ENCODE peak calls at places on chromosomes 1 and 21, in four cellular contexts. X is K562, F is SK-N-SH, I is HepG2. S is an unnamed sample.
A peak's percentile ranks its signal among the peaks of the same experiment; 100 is the strongest.

GRCh38 chr1:25055961-25056360 is 125.9 kb upstream of the RUNX3 start:
- DNase-seq in X (no peak), F (no peak), I (no peak), S (no peak)

GRCh38 chr1:19762175-19762779 is 37.4 kb downstream of the TMCO4 start:
- DNase-seq in X (peak; percentile 50), F (peak; percentile 75), I (peak; percentile 6), S (no peak)

GRCh38 chr1:111127923-111128643 is 11.8 kb downstream of the DRAM2 start:
- DNase-seq in X (no peak), F (no peak), I (no peak), S (no peak)

GRCh38 chr1:47440052-47440848 is 2.4 kb downstream of the FOXD2 start:
- DNase-seq in X (no peak), F (peak; percentile 23), I (no peak), S (no peak)

GRCh38 chr21:36203603-36203889 is 46.9 kb downstream of the DOP1B start:
- DNase-seq in X (peak; percentile 24), F (peak; percentile 28), I (peak; percentile 34), S (peak; percentile 59)

GRCh38 chr1:184972281-184973055 is 1.8 kb downstream of the NIBAN1 start:
- DNase-seq in X (peak; percentile 15), F (no peak), I (no peak), S (no peak)

GRCh38 chr21:27040738-27041137 is 73.8 kb upstream of the ADAMTS5 start:
- DNase-seq in X (no peak), F (no peak), I (no peak), S (no peak)

GRCh38 chr1:59511476-59512465 is 214.9 kb downstream of the FGGY start:
- DNase-seq in X (no peak), F (no peak), I (peak; percentile 82), S (no peak)

GRCh38 chr1:154466136-154466665 is 35.8 kb upstream of the TDRD10 start:
- DNase-seq in X (no peak), F (no peak), I (no peak), S (no peak)

GRCh38 chr1:12435639-12436344 is 182.2 kb downstream of the DHRS3 start:
- DNase-seq in X (no peak), F (no peak), I (no peak), S (no peak)

GRCh38 chr1:106225406-106225805 is 831.1 kb upstream of the PRMT6 start:
- DNase-seq in X (no peak), F (no peak), I (no peak), S (no peak)

GRCh38 chr1:54006508-54006907 is 11.5 kb downstream of the LDLRAD1 start:
- DNase-seq in X (no peak), F (peak; percentile 11), I (no peak), S (no peak)
- H2AFZ ChIP-seq in X (no peak overlapping the region), F (no peak overlapping the region), I (no peak overlapping the region), S (no peak overlapping the region)

GRCh38 chr1:1535989-1536937 is 4.2 kb downstream of the TMEM240 start:
- DNase-seq in X (no peak), F (no peak), I (no peak), S (no peak)
- TF ChIP-seq ELF1 in X (no peak), F (no peak), I (no peak), S (no peak)

GRCh38 chr1:9195651-9196050 is 38.9 kb upstream of the H6PD start:
- DNase-seq in X (no peak), F (no peak), I (no peak), S (no peak)
- H2AFZ ChIP-seq in X (no peak overlapping the region), F (no peak overlapping the region), I (no peak overlapping the region), S (no peak overlapping the region)

DNA sequence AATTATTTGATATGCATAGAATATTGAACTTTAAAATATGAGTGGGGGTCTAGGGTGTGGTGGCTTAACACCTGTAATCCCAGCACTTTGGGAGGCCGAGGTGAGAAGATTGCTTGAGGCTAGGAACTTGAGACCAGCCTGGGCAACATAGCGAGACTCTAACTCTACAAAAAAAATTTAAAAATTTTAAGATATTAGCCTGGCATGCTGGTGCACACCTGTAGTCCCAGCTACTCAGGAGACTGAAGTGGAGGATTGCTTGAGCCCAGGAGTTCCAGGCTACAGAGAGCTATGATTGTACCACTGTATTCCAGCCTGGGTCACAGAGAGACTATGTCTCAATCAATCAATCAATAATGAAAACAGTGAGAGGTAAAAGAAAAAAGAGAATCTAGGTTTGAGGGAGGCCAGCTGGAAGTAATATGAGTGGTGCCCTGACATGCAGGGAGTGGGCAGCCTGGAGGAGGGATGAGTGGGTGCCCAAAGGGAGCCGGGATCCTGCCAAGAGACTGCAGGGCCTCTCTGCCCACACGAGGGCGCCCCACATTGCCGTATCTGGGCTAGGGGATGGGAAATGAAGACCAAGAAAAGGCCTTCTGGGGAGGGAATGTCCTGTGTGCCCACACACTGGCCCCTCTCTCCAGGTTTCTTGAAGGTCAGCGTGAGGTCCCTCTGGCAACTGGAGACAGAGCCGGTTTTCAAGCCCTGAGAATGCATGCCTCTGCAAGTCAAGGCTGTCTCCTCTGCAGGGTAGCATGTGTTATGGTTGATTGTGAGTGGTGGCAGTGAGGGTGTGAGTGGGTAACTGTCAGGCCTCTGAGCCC is 93.9 kb upstream of the PPM1J start:
- DNase-seq in X (peak; percentile 85), F (peak; percentile 82), I (peak; percentile 28), S (peak; percentile 40)
- TF ChIP-seq ELF1 in X (no peak), F (no peak), I (no peak), S (no peak)

DNA sequence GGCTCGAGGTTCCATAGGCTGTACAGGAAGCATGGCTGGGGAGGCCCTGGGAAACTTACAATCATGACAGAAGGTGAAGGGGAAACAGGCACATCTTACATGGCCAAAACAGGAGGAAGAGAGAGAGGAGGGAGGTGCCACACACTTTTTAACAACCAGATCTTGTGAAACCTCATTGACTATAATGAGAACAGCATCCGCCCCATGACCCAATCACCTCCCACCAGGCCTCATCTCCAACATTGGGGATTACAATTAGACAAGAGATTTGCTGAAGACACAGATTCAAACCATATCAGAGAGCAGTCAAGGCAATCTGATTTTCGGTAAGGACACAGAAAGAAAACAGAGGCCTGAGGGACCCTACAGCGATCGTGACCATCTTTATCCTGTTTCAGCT is 41.7 kb downstream of the TNFRSF9 start:
- DNase-seq in X (no peak), F (no peak), I (no peak), S (no peak)
- H2AFZ ChIP-seq in X (no peak overlapping the region), F (no peak overlapping the region), I (no peak overlapping the region), S (no peak overlapping the region)